ENCODE peak calls at places on chromosomes 3 and 15, in five cellular contexts. T is activated naive CD8-positive, alpha-beta T cell treated with anti-CD3 and anti-CD28 coated beads for 36 hours; Y is AG20443; R is erythroblast; E is WERI-Rb-1. W is an unnamed sample.

GRCh38 chr3:65352951-65353350 is 665.2 kb upstream of the ADAMTS9 start:
- DNase-seq in T (no peak), Y (no peak), R (no peak), E (no peak), W (peak; percentile 77)

GRCh38 chr3:195025881-195026200 is 245.1 kb downstream of the XXYLT1 start:
- DNase-seq in T (no peak), Y (no peak), R (no peak), E (no peak), W (no peak)

GRCh38 chr15:76313731-76314130 is 2.5 kb upstream of the ETFA start:
- DNase-seq in T (no peak), Y (no peak), R (peak; percentile 19), E (no peak), W (no peak)

GRCh38 chr3:62722344-62722743 is 152.9 kb downstream of the CADPS start:
- DNase-seq in T (no peak), Y (no peak), R (no peak), E (no peak), W (no peak)

GRCh38 chr3:167740961-167741587 is 5.6 kb downstream of the SERPINI1 start:
- DNase-seq in T (peak; percentile 23), Y (peak; percentile 28), R (peak; percentile 67), E (peak; percentile 62), W (peak; percentile 11)

GRCh38 chr3:18188491-18188890 is 236.6 kb downstream of the SATB1 start:
- DNase-seq in T (no peak), Y (no peak), R (no peak), E (no peak), W (no peak)

GRCh38 chr3:183265157-183265642 is 12.1 kb downstream of the B3GNT5 start:
- DNase-seq in T (no peak), Y (no peak), R (no peak), E (no peak), W (no peak)

GRCh38 chr3:143716731-143717130 is 131.5 kb downstream of the SLC9A9 start:
- DNase-seq in T (no peak), Y (no peak), R (no peak), E (no peak), W (no peak)

GRCh38 chr3:45426161-45426560 is 37.8 kb downstream of the LARS2 start:
- DNase-seq in T (no peak), Y (no peak), R (no peak), E (no peak), W (no peak)

GRCh38 chr3:173681188-173681587 is 283.6 kb downstream of the NLGN1 start:
- DNase-seq in T (no peak), Y (no peak), R (no peak), E (no peak), W (no peak)

GRCh38 chr3:81789686-81790085 is 28.2 kb upstream of the GBE1 start:
- DNase-seq in T (no peak), Y (no peak), R (no peak), E (no peak), W (no peak)

GRCh38 chr3:58141766-58142345 is 68.9 kb downstream of the DNASE1L3 start:
- DNase-seq in T (no peak), Y (no peak), R (no peak), E (peak; percentile 36), W (no peak)

GRCh38 chr3:4985330-4986174 is 6.3 kb downstream of the BHLHE40 start:
- DNase-seq in T (no peak), Y (no peak), R (no peak), E (peak; percentile 61), W (no peak)

GRCh38 chr15:92143765-92144164 is 249.9 kb upstream of the ST8SIA2 start:
- DNase-seq in T (no peak), Y (no peak), R (no peak), E (no peak), W (no peak)

GRCh38 chr3:48989126-48989795 is 780 bp upstream of the P4HTM start:
- DNase-seq in T (no peak), Y (peak; percentile 31), R (peak; percentile 54), E (no peak), W (peak; percentile 62)

GRCh38 chr3:109927161-109927560 is 589.8 kb upstream of the DPPA4 start:
- DNase-seq in T (no peak), Y (peak; percentile 85), R (no peak), E (no peak), W (peak; percentile 85)

GRCh38 chr3:77539677-77540076 is 499.8 kb downstream of the ROBO2 start:
- DNase-seq in T (no peak), Y (no peak), R (no peak), E (no peak), W (peak; percentile 4)

GRCh38 chr15:51499379-51499976 is 123.1 kb downstream of the DMXL2 start:
- DNase-seq in T (no peak), Y (peak; percentile 33), R (peak; percentile 22), E (no peak), W (no peak)

GRCh38 chr15:50055333-50056278 is 63.4 kb downstream of the ATP8B4 start:
- DNase-seq in T (no peak), Y (peak; percentile 67), R (peak; percentile 78), E (no peak), W (peak; percentile 37)

GRCh38 chr15:60255390-60255789 is 142.4 kb downstream of the ANXA2 start:
- DNase-seq in T (peak; percentile 23), Y (no peak), R (peak; percentile 3), E (no peak), W (no peak)

GRCh38 chr15:90465930-90466567 is 63.7 kb upstream of the CRTC3 start:
- DNase-seq in T (no peak), Y (no peak), R (no peak), E (no peak), W (peak; percentile 14)

GRCh38 chr15:48581221-48581620 is 64.3 kb downstream of the FBN1 start:
- DNase-seq in T (no peak), Y (no peak), R (no peak), E (peak; percentile 19), W (no peak)

GRCh38 chr3:17939157-17939556 is 196.7 kb upstream of the TBC1D5 start:
- DNase-seq in T (no peak), Y (no peak), R (no peak), E (no peak), W (no peak)

GRCh38 chr3:61964566-61964965 is 403.2 kb downstream of the PTPRG start:
- DNase-seq in T (no peak), Y (no peak), R (no peak), E (no peak), W (no peak)

GRCh38 chr3:159616234-159616825 is 372.3 kb upstream of the IL12A start:
- DNase-seq in T (no peak), Y (peak; percentile 54), R (no peak), E (peak; percentile 44), W (no peak)

GRCh38 chr3:126777366-126777765 is 73.3 kb downstream of the CHCHD6 start:
- DNase-seq in T (no peak), Y (no peak), R (no peak), E (no peak), W (no peak)

GRCh38 chr15:67902579-67902979 is 62.7 kb upstream of the RNU6-1 start:
- DNase-seq in T (no peak), Y (no peak), R (no peak), E (peak; percentile 91), W (no peak)

GRCh38 chr15:59632714-59633113 is 21.1 kb downstream of the GCNT3 start:
- DNase-seq in T (no peak), Y (peak; percentile 38), R (no peak), E (peak; percentile 37), W (peak; percentile 49)

GRCh38 chr3:61612211-61612995 is 51.0 kb downstream of the PTPRG start:
- DNase-seq in T (no peak), Y (peak; percentile 36), R (no peak), E (peak; percentile 42), W (no peak)

GRCh38 chr3:152738656-152739055 is 96.3 kb upstream of the P2RY1 start:
- DNase-seq in T (no peak), Y (peak; percentile 9), R (no peak), E (no peak), W (no peak)